ENCODE peak calls at places on chromosomes 13 and 19, in four cellular contexts. One of them, this sample, is unnamed.

GRCh38 chr13:19960673-19961015 is 2.1 kb downstream of the ZMYM2 start:
- DNase-seq in right lobe of liver: no peak
- DNase-seq in H9: no peak
- DNase-seq in GM13977: no peak
- DNase-seq in this sample: no peak

GRCh38 chr13:24718192-24718965 is 38.2 kb downstream of the ATP12A start:
- DNase-seq in right lobe of liver: no peak
- DNase-seq in GM13977: no peak
- DNase-seq in H9: no peak
- DNase-seq in this sample: no peak

GRCh38 chr19:18349524-18350128 is 9.2 kb downstream of the PGPEP1 start:
- DNase-seq in H9: no peak
- DNase-seq in right lobe of liver: no peak
- DNase-seq in GM13977: peak
- DNase-seq in this sample: peak

GRCh38 chr13:45678282-45678681 is 23.8 kb upstream of the CBY2 start:
- DNase-seq in right lobe of liver: no peak
- DNase-seq in GM13977: no peak
- DNase-seq in H9: no peak
- DNase-seq in this sample: no peak

GRCh38 chr13:35484384-35484783 is 7.9 kb upstream of the MAB21L1 start:
- DNase-seq in right lobe of liver: no peak
- DNase-seq in GM13977: no peak
- DNase-seq in H9: no peak
- DNase-seq in this sample: no peak

GRCh38 chr13:41311607-41312500 is 787 bp downstream of the NAA16 start:
- DNase-seq in GM13977: peak
- DNase-seq in H9: no peak
- DNase-seq in right lobe of liver: peak
- DNase-seq in this sample: peak

GRCh38 chr13:30884543-30884942 is 21.5 kb upstream of the MEDAG start:
- DNase-seq in right lobe of liver: no peak
- DNase-seq in GM13977: no peak
- DNase-seq in H9: no peak
- DNase-seq in this sample: peak

GRCh38 chr13:84121456-84121855 is 239.2 kb upstream of the SLITRK1 start:
- DNase-seq in GM13977: no peak
- DNase-seq in right lobe of liver: no peak
- DNase-seq in H9: no peak
- DNase-seq in this sample: no peak

GRCh38 chr13:79810671-79811070 is 329.7 kb downstream of the NDFIP2 start:
- DNase-seq in right lobe of liver: no peak
- DNase-seq in GM13977: no peak
- DNase-seq in H9: no peak
- DNase-seq in this sample: no peak

GRCh38 chr13:73074101-73074500 is 15.3 kb downstream of the KLF5 start:
- DNase-seq in GM13977: no peak
- DNase-seq in right lobe of liver: no peak
- DNase-seq in H9: no peak
- DNase-seq in this sample: no peak

GRCh38 chr19:1136201-1136600 is 32.4 kb downstream of the GPX4 start:
- DNase-seq in GM13977: peak
- DNase-seq in H9: no peak
- DNase-seq in right lobe of liver: no peak
- DNase-seq in this sample: peak

GRCh38 chr13:88000239-88000638 is 329.1 kb downstream of the SLITRK5 start:
- DNase-seq in right lobe of liver: no peak
- DNase-seq in H9: no peak
- DNase-seq in GM13977: no peak
- DNase-seq in this sample: no peak

GRCh38 chr13:51784097-51784496 is 19.9 kb downstream of the DHRS12 start:
- DNase-seq in H9: no peak
- DNase-seq in GM13977: no peak
- DNase-seq in right lobe of liver: no peak
- DNase-seq in this sample: no peak

GRCh38 chr13:51780099-51780498 is 23.9 kb downstream of the DHRS12 start:
- DNase-seq in H9: no peak
- DNase-seq in right lobe of liver: no peak
- DNase-seq in GM13977: no peak
- DNase-seq in this sample: no peak

GRCh38 chr13:51782026-51782710 is 21.8 kb downstream of the DHRS12 start:
- DNase-seq in H9: no peak
- DNase-seq in GM13977: no peak
- DNase-seq in right lobe of liver: peak
- DNase-seq in this sample: no peak

GRCh38 chr13:51783432-51784094 is 20.4 kb downstream of the DHRS12 start:
- DNase-seq in GM13977: no peak
- DNase-seq in H9: no peak
- DNase-seq in right lobe of liver: no peak
- DNase-seq in this sample: no peak

GRCh38 chr13:51781246-51782022 is 22.5 kb downstream of the DHRS12 start:
- DNase-seq in right lobe of liver: no peak
- DNase-seq in H9: peak
- DNase-seq in GM13977: peak
- DNase-seq in this sample: peak
- TF ChIP-seq CTCF in right lobe of liver: no peak
- TF ChIP-seq CTCF in H9: peak
- TF ChIP-seq CTCF in GM13977: peak
- TF ChIP-seq CTCF in this sample: peak

DNA sequence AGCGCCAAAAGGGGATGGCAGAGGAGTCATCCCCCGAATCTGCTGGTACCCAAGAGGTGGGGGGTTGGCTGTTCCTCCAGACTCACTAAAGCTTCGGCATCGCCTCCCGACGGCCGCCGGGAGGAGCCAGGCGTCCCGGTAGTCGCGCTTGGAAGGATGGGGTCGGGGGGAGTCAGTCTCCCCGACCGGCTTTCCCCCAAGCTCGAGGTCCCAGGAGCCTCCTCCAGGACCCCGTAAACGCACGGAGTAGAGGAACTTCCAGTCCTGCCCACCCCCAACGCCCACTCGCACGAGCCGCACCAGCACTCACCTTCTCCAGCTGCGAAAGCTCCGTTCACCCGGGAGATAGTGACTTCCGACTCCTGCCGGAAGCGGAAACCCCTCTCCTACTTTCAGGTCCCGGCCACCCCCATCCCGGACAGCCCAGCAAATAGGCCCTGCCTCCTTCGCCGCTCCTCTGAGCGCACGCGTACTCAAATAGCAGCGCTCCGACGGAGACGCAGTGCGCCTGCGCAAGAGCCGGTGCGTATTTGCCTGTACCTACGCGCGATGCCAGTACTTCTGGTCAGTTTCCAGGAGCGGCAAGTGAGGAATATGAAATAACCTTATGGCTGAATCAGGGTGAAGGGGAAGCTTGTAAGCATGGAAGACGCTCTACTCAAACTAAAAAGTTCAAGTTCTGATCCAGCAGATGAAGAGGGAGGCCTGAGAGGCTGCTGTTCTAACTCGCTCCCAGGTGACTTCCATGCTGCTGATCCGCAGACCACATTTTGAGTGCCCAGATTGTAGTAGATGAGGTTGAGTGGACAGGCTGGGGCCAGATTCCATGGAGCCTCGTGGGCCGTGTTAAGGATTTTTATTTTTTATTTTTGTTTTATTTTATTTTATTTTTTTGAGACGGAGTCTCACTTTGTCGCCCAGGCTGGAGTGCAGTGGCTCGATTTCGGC is at the start of gene ELOF1:
- DNase-seq in H9: peak
- DNase-seq in GM13977: peak
- DNase-seq in right lobe of liver: peak
- DNase-seq in this sample: peak
- TF ChIP-seq CTCF in H9: peak
- TF ChIP-seq CTCF in GM13977: peak
- TF ChIP-seq CTCF in right lobe of liver: no peak
- TF ChIP-seq CTCF in this sample: no peak

GRCh38 chr19:39299404-39299803 is 3.2 kb downstream of the IFNL1 start:
- DNase-seq in H9: no peak
- DNase-seq in right lobe of liver: no peak
- DNase-seq in GM13977: no peak
- DNase-seq in this sample: peak

GRCh38 chr19:39297931-39298634 is 1.9 kb downstream of the IFNL1 start:
- DNase-seq in right lobe of liver: no peak
- DNase-seq in H9: no peak
- DNase-seq in GM13977: no peak
- DNase-seq in this sample: peak

GRCh38 chr19:39296906-39297305 is 699 bp downstream of the IFNL1 start:
- DNase-seq in GM13977: no peak
- DNase-seq in H9: no peak
- DNase-seq in right lobe of liver: no peak
- DNase-seq in this sample: no peak

GRCh38 chr19:39293394-39293793 is 2.8 kb upstream of the IFNL1 start:
- DNase-seq in GM13977: no peak
- DNase-seq in right lobe of liver: no peak
- DNase-seq in H9: no peak
- DNase-seq in this sample: no peak

DNA sequence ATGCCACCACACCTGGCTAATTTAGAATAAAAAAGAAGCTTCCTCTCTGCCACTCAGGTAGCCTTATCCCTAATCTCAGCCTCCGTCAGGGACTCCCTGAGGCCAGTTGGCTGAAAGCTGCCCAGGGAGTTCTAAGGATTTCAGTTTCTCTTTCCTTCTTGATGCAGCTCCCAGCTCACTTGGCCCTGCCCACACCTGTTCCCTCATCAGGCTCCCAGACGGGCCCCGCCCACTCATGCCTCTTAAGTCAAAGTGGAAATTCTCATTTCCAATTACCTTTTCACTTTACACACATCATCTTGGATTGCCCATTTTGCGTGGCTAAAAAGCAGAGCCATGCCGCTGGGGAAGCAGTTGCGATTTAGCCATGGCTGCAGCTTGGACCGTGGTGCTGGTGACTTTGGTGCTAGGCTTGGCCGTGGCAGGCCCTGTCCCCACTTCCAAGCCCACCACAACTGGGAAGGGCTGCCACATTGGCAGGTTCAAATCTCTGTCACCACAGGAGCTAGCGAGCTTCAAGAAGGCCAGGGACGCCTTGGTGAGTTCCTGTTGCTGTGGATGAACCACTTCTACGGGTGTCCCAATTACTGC is at the start of gene IFNL1:
- DNase-seq in right lobe of liver: no peak
- DNase-seq in GM13977: no peak
- DNase-seq in H9: no peak
- DNase-seq in this sample: no peak
- TF ChIP-seq CTCF in right lobe of liver: no peak
- TF ChIP-seq CTCF in GM13977: no peak
- TF ChIP-seq CTCF in H9: no peak
- TF ChIP-seq CTCF in this sample: no peak

DNA sequence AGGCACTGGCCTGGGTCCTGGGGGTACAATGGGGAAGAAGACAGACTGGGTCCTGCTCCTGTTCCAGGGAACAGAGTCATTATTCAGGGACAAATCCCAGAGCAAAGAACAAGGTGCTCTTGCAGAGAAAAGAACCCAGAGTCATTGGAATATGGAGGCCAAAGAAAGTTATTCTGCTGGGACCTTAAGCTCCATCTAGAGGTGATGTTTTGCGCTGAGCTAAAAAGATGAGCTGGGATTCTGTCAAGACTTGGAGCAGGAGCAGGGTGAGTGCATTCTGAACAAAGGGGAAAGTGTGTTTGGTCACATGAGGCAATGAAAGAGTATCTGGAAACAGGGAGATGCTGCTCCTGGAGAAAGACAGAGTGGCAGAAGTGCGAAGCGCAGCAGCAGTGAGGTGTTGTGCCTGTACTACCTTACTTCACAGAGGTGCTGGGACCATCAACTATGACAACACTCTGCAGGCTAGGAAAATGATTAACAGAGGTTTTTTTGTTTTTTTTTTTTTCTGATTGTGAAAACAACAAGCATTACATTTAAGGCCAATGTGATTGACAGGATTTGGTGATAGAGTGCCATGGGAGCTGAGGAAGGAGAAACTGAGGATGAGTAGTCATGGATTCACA is 95.3 kb upstream of the TNFSF11 start:
- DNase-seq in GM13977: peak
- DNase-seq in right lobe of liver: no peak
- DNase-seq in H9: no peak
- DNase-seq in this sample: no peak
- TF ChIP-seq CTCF in GM13977: peak
- TF ChIP-seq CTCF in right lobe of liver: peak
- TF ChIP-seq CTCF in H9: peak
- TF ChIP-seq CTCF in this sample: peak

GRCh38 chr13:102374233-102374632 is 27.6 kb downstream of the FGF14 start:
- DNase-seq in GM13977: no peak
- DNase-seq in right lobe of liver: no peak
- DNase-seq in H9: no peak
- DNase-seq in this sample: no peak
- TF ChIP-seq CTCF in GM13977: no peak
- TF ChIP-seq CTCF in right lobe of liver: no peak
- TF ChIP-seq CTCF in H9: no peak
- TF ChIP-seq CTCF in this sample: no peak

GRCh38 chr19:35995655-35995993 is 636 bp downstream of the SDHAF1 start:
- DNase-seq in GM13977: peak
- DNase-seq in H9: peak
- DNase-seq in right lobe of liver: peak
- DNase-seq in this sample: peak
- TF ChIP-seq CTCF in GM13977: no peak
- TF ChIP-seq CTCF in H9: no peak
- TF ChIP-seq CTCF in right lobe of liver: no peak
- TF ChIP-seq CTCF in this sample: no peak